ENCODE peak calls at places on chromosomes 7 and 10, in nine cellular contexts. X, I, Q, B, O, M, Y, A and R are unnamed samples.

GRCh38 chr10:43409385-43410109 is 561 bp upstream of the HNRNPF start:
- DNase-seq in Q (peak), A (peak), M (peak), B (no peak), X (no peak), Y (no peak), O (peak), I (peak), R (no peak)

GRCh38 chr10:119541459-119542356 is 811 bp downstream of the RGS10 start:
- DNase-seq in Q (no peak), X (no peak), I (peak), M (no peak), A (peak), Y (no peak), O (peak), B (peak), R (no peak)

GRCh38 chr10:91635401-91636400 is 2.8 kb upstream of the PPP1R3C start:
- DNase-seq in X (no peak), A (peak), M (peak), O (peak), I (peak), B (peak), Y (peak), Q (peak), R (peak)

GRCh38 chr10:30973737-30974136 is 57.9 kb downstream of the ZNF438 start:
- DNase-seq in O (no peak), Q (no peak), A (no peak), M (no peak), I (no peak), X (no peak), Y (no peak), B (no peak), R (no peak)

GRCh38 chr7:47338031-47338430 is 243.9 kb downstream of the TNS3 start:
- DNase-seq in A (no peak), Q (no peak), X (no peak), B (no peak), I (no peak), Y (no peak), O (no peak), M (no peak), R (no peak)

GRCh38 chr10:36759111-36759805 is 366.1 kb upstream of the ANKRD30A start:
- DNase-seq in Y (no peak), I (no peak), A (no peak), O (no peak), M (no peak), X (no peak), B (no peak), Q (no peak), R (no peak)

GRCh38 chr10:13717936-13718772 is 131.4 kb downstream of the PRPF18 start:
- DNase-seq in X (no peak), O (peak), I (peak), Y (no peak), A (peak), B (peak), Q (no peak), M (peak), R (no peak)

GRCh38 chr7:143248781-143249354 is 14.4 kb upstream of the GSTK1 start:
- DNase-seq in M (peak), I (no peak), Y (no peak), O (no peak), A (no peak), B (no peak), Q (no peak), X (no peak), R (no peak)

GRCh38 chr7:123657304-123657685 is 1.6 kb downstream of the LMOD2 start:
- DNase-seq in I (no peak), X (no peak), A (no peak), Q (no peak), B (no peak), M (no peak), O (peak), Y (no peak), R (no peak)

GRCh38 chr10:112835933-112836564 is 114.0 kb upstream of the TCF7L2 start:
- DNase-seq in M (peak), Q (no peak), O (peak), X (no peak), Y (no peak), I (no peak), B (no peak), A (peak), R (no peak)

GRCh38 chr10:44967596-44967995 is 8.0 kb downstream of the RASSF4 start:
- DNase-seq in I (no peak), M (no peak), A (no peak), O (no peak), Y (no peak), X (no peak), Q (no peak), B (no peak), R (no peak)

GRCh38 chr7:4745971-4746919 is 29.2 kb upstream of the AP5Z1 start:
- DNase-seq in X (no peak), M (no peak), A (peak), Q (no peak), I (no peak), B (no peak), Y (no peak), O (no peak), R (no peak)

GRCh38 chr7:47428052-47428779 is 153.7 kb downstream of the TNS3 start:
- DNase-seq in A (no peak), I (no peak), B (no peak), Q (no peak), Y (no peak), O (no peak), M (no peak), X (no peak), R (peak)

GRCh38 chr10:114920459-114920858 is 17.5 kb upstream of the TRUB1 start:
- DNase-seq in B (no peak), I (no peak), Q (no peak), X (no peak), A (no peak), Y (no peak), O (no peak), M (no peak), R (no peak)

GRCh38 chr7:101868191-101868950 is 50.9 kb downstream of the CUX1 start:
- DNase-seq in O (no peak), I (no peak), B (no peak), M (no peak), Y (peak), X (no peak), A (no peak), Q (no peak), R (no peak)

GRCh38 chr7:114413741-114414140 is 874 bp upstream of the FOXP2 start:
- DNase-seq in Q (no peak), M (no peak), O (no peak), B (no peak), I (no peak), X (no peak), Y (no peak), A (no peak), R (no peak)

GRCh38 chr7:134420509-134421125 is 38.3 kb downstream of the AKR1B1 start:
- DNase-seq in B (no peak), A (peak), Q (peak), M (peak), O (no peak), Y (peak), I (no peak), X (peak), R (peak)

GRCh38 chr10:122587099-122587725 is 26.7 kb downstream of the DMBT1 start:
- DNase-seq in Y (no peak), Q (no peak), O (no peak), B (no peak), X (no peak), M (no peak), A (no peak), I (no peak), R (no peak)

GRCh38 chr7:22843681-22844309 is 21.1 kb upstream of the TOMM7 start:
- DNase-seq in X (no peak), Y (no peak), I (no peak), O (no peak), B (no peak), M (no peak), Q (no peak), A (no peak), R (no peak)

GRCh38 chr7:1394371-1394770 is 64.9 kb downstream of the MICALL2 start:
- DNase-seq in I (no peak), O (no peak), M (no peak), A (no peak), Q (no peak), B (no peak), Y (no peak), X (no peak), R (no peak)

GRCh38 chr10:86299562-86299961 is 67.0 kb downstream of the GRID1 start:
- DNase-seq in O (no peak), Q (no peak), Y (no peak), A (no peak), B (no peak), I (no peak), M (no peak), X (no peak), R (no peak)

GRCh38 chr10:16186564-16186963 is 250.2 kb upstream of the PTER start:
- DNase-seq in A (no peak), M (no peak), I (no peak), B (no peak), X (no peak), Y (no peak), O (no peak), Q (no peak), R (no peak)

GRCh38 chr10:84256510-84257342 is 11.9 kb downstream of the RGR start:
- DNase-seq in X (no peak), B (peak), Q (peak), I (peak), M (peak), Y (peak), O (peak), A (peak), R (peak)

GRCh38 chr10:13659887-13660544 is 73.3 kb downstream of the PRPF18 start:
- DNase-seq in Y (peak), O (peak), X (peak), M (peak), Q (peak), I (peak), B (peak), A (peak), R (peak)

GRCh38 chr7:138226001-138226476 is 149.8 kb downstream of the AKR1D1 start:
- DNase-seq in M (no peak), I (no peak), A (no peak), O (peak), Y (no peak), X (no peak), B (no peak), Q (no peak), R (peak)

GRCh38 chr10:44384601-44385422 is at the start of gene CXCL12:
- DNase-seq in Y (peak), M (peak), O (peak), B (no peak), I (no peak), Q (no peak), A (peak), X (no peak), R (peak)

GRCh38 chr10:2541176-2541575 is 526.2 kb upstream of the PFKP start:
- DNase-seq in A (no peak), O (no peak), B (no peak), M (no peak), I (no peak), Y (no peak), Q (no peak), X (no peak), R (no peak)

GRCh38 chr7:30909431-30909830 is 2.2 kb upstream of the AQP1 start:
- DNase-seq in X (no peak), B (no peak), I (no peak), Q (no peak), O (no peak), Y (no peak), M (peak), A (no peak), R (no peak)

GRCh38 chr7:7221602-7222038 is 39.3 kb downstream of the C1GALT1 start:
- DNase-seq in M (no peak), B (no peak), A (no peak), I (no peak), X (no peak), Y (no peak), Q (no peak), O (peak), R (peak)

GRCh38 chr7:36661135-36661840 is 63.0 kb downstream of the AOAH start:
- DNase-seq in M (no peak), I (no peak), A (peak), O (no peak), Y (no peak), B (no peak), Q (no peak), X (no peak), R (no peak)

GRCh38 chr10:90587081-90587491 is 270.8 kb downstream of the HTR7 start:
- DNase-seq in X (no peak), Y (no peak), I (no peak), A (no peak), O (no peak), Q (no peak), B (no peak), M (no peak), R (no peak)